ENCODE peak calls at places on chromosomes 1 and 21, in ten cellular contexts. Q, I, F, W, J, L, A, M, G and Z are unnamed samples.

GRCh38 chr1:4023678-4024077 is 123.6 kb upstream of the C1orf174 start:
- DNase-seq in I (no peak), J (no peak), A (no peak), W (no peak), G (no peak), F (no peak), L (no peak), Q (no peak), M (no peak), Z (no peak)

GRCh38 chr1:151841141-151841540 is 1.5 kb upstream of the C2CD4D start:
- DNase-seq in G (no peak), F (peak; percentile 78), I (peak; percentile 72), L (no peak), M (no peak), Q (no peak), W (no peak), J (peak; percentile 18), A (no peak), Z (no peak)

GRCh38 chr21:39238275-39238674 is 55.0 kb upstream of the PSMG1 start:
- DNase-seq in Q (no peak), A (no peak), J (no peak), M (no peak), I (no peak), F (no peak), L (no peak), G (no peak), W (no peak), Z (no peak)

GRCh38 chr1:63575340-63575826 is 17.8 kb upstream of the PGM1 start:
- DNase-seq in Q (no peak), A (no peak), L (no peak), F (no peak), W (no peak), G (no peak), I (peak; percentile 16), M (no peak), J (no peak), Z (no peak)

GRCh38 chr1:170910273-170910672 is 25.1 kb upstream of the MROH9 start:
- DNase-seq in F (peak; percentile 86), M (no peak), A (no peak), Q (no peak), W (no peak), L (no peak), G (no peak), I (peak; percentile 67), J (no peak), Z (no peak)

GRCh38 chr1:1230656-1231399 is 973 bp downstream of the SDF4 start:
- DNase-seq in A (no peak), M (no peak), I (peak; percentile 77), Q (no peak), L (no peak), W (no peak), F (peak; percentile 80), G (no peak), J (peak; percentile 36), Z (no peak)

GRCh38 chr1:180982424-180982823 is 40.2 kb downstream of the STX6 start:
- DNase-seq in J (no peak), I (no peak), Q (no peak), L (no peak), G (no peak), W (no peak), A (no peak), M (no peak), F (no peak), Z (no peak)

GRCh38 chr1:221274373-221274772 is 395.1 kb downstream of the HLX start:
- DNase-seq in J (no peak), G (no peak), Q (peak; percentile 97), A (no peak), L (no peak), F (no peak), W (no peak), M (no peak), I (no peak), Z (no peak)

GRCh38 chr1:157073944-157074685 is 25.5 kb downstream of the ETV3L start:
- DNase-seq in L (peak; percentile 72), A (no peak), M (peak; percentile 46), J (peak; percentile 17), F (peak; percentile 72), I (peak; percentile 68), G (peak; percentile 10), Q (no peak), W (peak; percentile 57), Z (peak; percentile 48)

GRCh38 chr21:17514124-17514481 is 1.3 kb downstream of the CXADR start:
- DNase-seq in J (no peak), L (no peak), I (no peak), W (no peak), Q (no peak), A (no peak), F (peak; percentile 36), M (no peak), G (no peak), Z (no peak)

GRCh38 chr1:182890927-182891610 is 51.9 kb downstream of the DHX9 start:
- DNase-seq in Q (peak; percentile 67), M (no peak), J (no peak), F (no peak), A (no peak), W (no peak), L (no peak), G (no peak), I (no peak), Z (no peak)

GRCh38 chr1:19596065-19596718 is 47.9 kb upstream of the NBL1 start:
- DNase-seq in Q (no peak), A (no peak), F (no peak), M (no peak), L (no peak), G (no peak), W (no peak), J (no peak), I (peak; percentile 28), Z (no peak)

GRCh38 chr1:54165146-54165545 is 12.3 kb upstream of the CDCP2 start:
- DNase-seq in I (no peak), Q (no peak), W (no peak), A (no peak), M (no peak), F (no peak), J (no peak), G (no peak), L (no peak), Z (no peak)

GRCh38 chr1:11841245-11842153 is 6.1 kb downstream of the NPPA start:
- DNase-seq in L (no peak), I (peak; percentile 12), J (no peak), F (no peak), M (no peak), Q (no peak), A (no peak), G (no peak), W (no peak), Z (no peak)

GRCh38 chr1:22702671-22703070 is 8.0 kb upstream of the EPHB2 start:
- DNase-seq in A (no peak), F (peak; percentile 35), G (no peak), J (no peak), I (peak; percentile 13), W (no peak), L (no peak), Q (no peak), M (no peak), Z (no peak)